ENCODE peak calls at places on chromosomes 16 and 17, in nine cellular contexts. D is spleen, R is cardiac muscle cell, P is breast epithelium, J is lower leg skin, U is sigmoid colon, G is GM23338, K is progenitor cell of endocrine pancreas, E is H9. W is an unnamed sample.

GRCh38 chr16:89697616-89698331 is 3.7 kb downstream of the SPATA2L start:
- DNase-seq in U (no peak), J (no peak), G (no peak), E (no peak), R (no peak), D (peak), K (no peak), P (no peak), W (no peak)

GRCh38 chr16:77841275-77841640 is 52.9 kb downstream of the VAT1L start:
- DNase-seq in G (no peak), R (no peak), P (no peak), U (no peak), D (no peak), E (no peak), K (no peak), J (no peak), W (no peak)

GRCh38 chr17:77129568-77130301 is 11.0 kb upstream of the SEC14L1 start:
- DNase-seq in K (no peak), D (no peak), P (no peak), J (no peak), E (no peak), U (no peak), R (no peak), G (no peak), W (no peak)

GRCh38 chr17:2266045-2266864 is 37.3 kb downstream of the SMG6 start:
- DNase-seq in U (no peak), K (no peak), P (peak), E (no peak), G (no peak), R (no peak), J (peak), D (peak), W (no peak)

GRCh38 chr17:63697341-63698286 is 2.3 kb downstream of the LIMD2 start:
- DNase-seq in G (peak), U (no peak), D (peak), P (no peak), R (no peak), K (no peak), E (peak), J (no peak), W (peak)

GRCh38 chr17:32862940-32863339 is 14.0 kb downstream of the MYO1D start:
- DNase-seq in E (no peak), K (no peak), J (no peak), P (no peak), D (no peak), R (no peak), G (no peak), U (no peak), W (no peak)

GRCh38 chr16:11107781-11108465 is 148.1 kb downstream of the SOCS1 start:
- DNase-seq in P (no peak), U (no peak), D (no peak), G (no peak), E (no peak), R (no peak), J (no peak), K (no peak), W (no peak)

GRCh38 chr17:48541574-48542113 is 3.3 kb downstream of the HOXB2 start:
- DNase-seq in R (peak), G (peak), D (no peak), E (peak), U (peak), K (no peak), J (peak), P (no peak), W (no peak)

GRCh38 chr16:66135376-66135775 is 231.1 kb upstream of the CDH5 start:
- DNase-seq in E (no peak), U (peak), K (no peak), G (no peak), P (peak), D (no peak), R (peak), J (peak), W (no peak)

GRCh38 chr17:43471801-43472200 is 12.0 kb upstream of the DHX8 start:
- DNase-seq in U (no peak), D (no peak), E (no peak), K (no peak), R (no peak), P (no peak), J (no peak), G (no peak), W (no peak)

GRCh38 chr17:73952498-73953205 is 250.8 kb upstream of the RPL38 start:
- DNase-seq in G (peak), J (no peak), E (peak), K (peak), P (no peak), U (no peak), D (peak), R (peak), W (peak)

GRCh38 chr17:604719-605118 is 109.9 kb downstream of the VPS53 start:
- DNase-seq in U (no peak), E (no peak), J (no peak), D (no peak), K (no peak), R (no peak), P (no peak), G (peak), W (peak)

GRCh38 chr17:19979917-19980770 is 2.5 kb upstream of the AKAP10 start:
- DNase-seq in K (no peak), J (no peak), E (peak), G (peak), D (peak), R (no peak), U (no peak), P (no peak), W (no peak)

GRCh38 chr16:17277981-17278381 is 192.8 kb downstream of the XYLT1 start:
- DNase-seq in P (no peak), D (no peak), J (no peak), E (peak), K (no peak), U (no peak), R (peak), G (peak), W (peak)

GRCh38 chr16:641326-642188 is at the start of gene MCRIP2:
- DNase-seq in E (peak), D (peak), K (peak), J (peak), U (peak), R (peak), G (peak), P (no peak), W (peak)

GRCh38 chr17:59427425-59427921 is 96.0 kb downstream of the YPEL2 start:
- DNase-seq in P (no peak), J (no peak), U (no peak), R (peak), G (no peak), K (no peak), D (no peak), E (no peak), W (peak)

GRCh38 chr17:14545156-14545906 is 244.4 kb downstream of the HS3ST3B1 start:
- DNase-seq in D (no peak), E (no peak), K (no peak), P (no peak), J (no peak), U (no peak), R (no peak), G (no peak), W (no peak)

GRCh38 chr17:30021708-30022317 is 80.4 kb downstream of the EFCAB5 start:
- DNase-seq in E (no peak), P (no peak), D (no peak), K (no peak), J (peak), R (peak), G (peak), U (no peak), W (peak)

GRCh38 chr17:81711814-81712467 is at the start of gene SLC25A10:
- DNase-seq in J (no peak), P (peak), E (peak), D (peak), K (peak), G (peak), R (peak), U (peak), W (peak)

GRCh38 chr17:76550712-76551615 is 11.1 kb downstream of the PRCD start:
- DNase-seq in P (peak), K (no peak), J (no peak), D (peak), U (no peak), R (no peak), E (peak), G (peak), W (no peak)

GRCh38 chr17:58371300-58371950 is 19.4 kb upstream of the SUPT4H1 start:
- DNase-seq in U (no peak), R (no peak), J (no peak), P (no peak), K (no peak), E (no peak), G (no peak), D (no peak), W (no peak)

GRCh38 chr16:76370344-76370743 is 93.1 kb downstream of the CNTNAP4 start:
- DNase-seq in U (no peak), E (peak), R (no peak), D (no peak), J (no peak), K (no peak), G (peak), P (no peak), W (no peak)

GRCh38 chr17:72219136-72219823 is 98.5 kb downstream of the SOX9 start:
- DNase-seq in G (peak), U (no peak), K (no peak), E (peak), D (no peak), J (no peak), P (no peak), R (peak), W (peak)

GRCh38 chr17:48928876-48929811 is 15.5 kb downstream of the SNF8 start:
- DNase-seq in U (no peak), R (no peak), J (no peak), G (no peak), P (no peak), D (peak), K (no peak), E (no peak), W (no peak)

GRCh38 chr17:58568050-58568830 is 53.8 kb upstream of the MTMR4 start:
- DNase-seq in K (no peak), R (no peak), D (no peak), G (peak), J (no peak), E (no peak), U (no peak), P (no peak), W (no peak)

GRCh38 chr16:30351586-30352419 is 3.3 kb downstream of the CD2BP2 start:
- DNase-seq in P (peak), G (no peak), K (no peak), U (peak), D (peak), J (no peak), R (no peak), E (no peak), W (no peak)

GRCh38 chr16:27642753-27643152 is 92.8 kb downstream of the KATNIP start:
- DNase-seq in D (no peak), U (no peak), K (no peak), E (peak), P (no peak), G (peak), J (no peak), R (no peak), W (no peak)

GRCh38 chr17:82048571-82048971 is 3.0 kb downstream of the RFNG start:
- DNase-seq in R (no peak), U (no peak), E (no peak), D (peak), G (no peak), K (no peak), J (no peak), P (no peak), W (no peak)

GRCh38 chr17:56833812-56834379 is at the start of the genes C17orf67 and DGKE:
- DNase-seq in J (peak), K (peak), R (peak), D (peak), P (peak), E (peak), U (peak), G (peak), W (peak)

GRCh38 chr17:59388070-59388556 is 56.7 kb downstream of the YPEL2 start:
- DNase-seq in P (no peak), R (no peak), E (no peak), U (no peak), J (no peak), G (no peak), K (no peak), D (no peak), W (no peak)

GRCh38 chr17:20071824-20072691 is 62.9 kb downstream of the SPECC1 start:
- DNase-seq in G (no peak), P (no peak), R (no peak), K (no peak), E (no peak), D (no peak), J (no peak), U (no peak), W (no peak)

GRCh38 chr16:79535130-79535529 is 65.4 kb downstream of the MAF start:
- DNase-seq in R (no peak), P (no peak), E (no peak), D (no peak), J (no peak), U (no peak), K (no peak), G (no peak), W (no peak)

GRCh38 chr17:5780476-5780875 is 196.2 kb upstream of the NLRP1 start:
- DNase-seq in G (no peak), J (no peak), P (no peak), U (no peak), D (no peak), R (no peak), K (no peak), E (no peak), W (no peak)

GRCh38 chr16:4106516-4106915 is 9.7 kb downstream of the ADCY9 start:
- DNase-seq in U (no peak), J (no peak), D (no peak), G (no peak), E (no peak), P (no peak), K (no peak), R (no peak), W (no peak)

GRCh38 chr17:60577147-60577925 is 22.7 kb upstream of the PPM1D start:
- DNase-seq in J (no peak), P (no peak), D (no peak), E (peak), G (peak), K (no peak), U (peak), R (no peak), W (no peak)

GRCh38 chr17:16944334-16945140 is 27.4 kb downstream of the TNFRSF13B start:
- DNase-seq in K (no peak), U (peak), E (peak), R (no peak), J (no peak), G (no peak), P (no peak), D (peak), W (no peak)

GRCh38 chr16:2071454-2072263 is 23.9 kb downstream of the TSC2 start:
- DNase-seq in J (no peak), E (no peak), R (no peak), D (no peak), K (no peak), G (no peak), U (no peak), P (no peak), W (no peak)

GRCh38 chr17:63399316-63399715 is 46.8 kb downstream of the CYB561 start:
- DNase-seq in K (no peak), D (no peak), U (no peak), G (no peak), J (no peak), E (no peak), R (no peak), P (no peak), W (no peak)

GRCh38 chr17:76082326-76083251 is 3.6 kb downstream of the ZACN start:
- DNase-seq in D (no peak), G (no peak), U (no peak), K (no peak), E (peak), P (no peak), R (peak), J (no peak), W (no peak)

GRCh38 chr16:54817432-54817831 is 113.2 kb upstream of the IRX5 start:
- DNase-seq in P (peak), R (peak), D (no peak), J (no peak), K (no peak), G (peak), U (no peak), E (peak), W (peak)

GRCh38 chr16:54817940-54818574 is 112.6 kb upstream of the IRX5 start:
- DNase-seq in E (peak), G (peak), K (no peak), D (no peak), R (peak), J (no peak), P (no peak), U (no peak), W (no peak)

GRCh38 chr16:54813778-54814177 is 116.9 kb upstream of the IRX5 start:
- DNase-seq in D (no peak), J (no peak), R (no peak), P (no peak), E (no peak), K (no peak), U (no peak), G (no peak), W (no peak)

GRCh38 chr16:54815177-54815576 is 115.5 kb upstream of the IRX5 start:
- DNase-seq in E (no peak), R (no peak), P (no peak), U (no peak), G (no peak), K (no peak), J (no peak), D (no peak), W (no peak)

GRCh38 chr16:54816471-54816870 is 114.2 kb upstream of the IRX5 start:
- DNase-seq in J (no peak), G (no peak), U (no peak), D (no peak), R (no peak), K (no peak), E (no peak), P (no peak), W (no peak)
- TF ChIP-seq CTCF in J (no peak), G (no peak), U (no peak), D (no peak), R (no peak), K (no peak), E (no peak), P (no peak), W (no peak)

DNA sequence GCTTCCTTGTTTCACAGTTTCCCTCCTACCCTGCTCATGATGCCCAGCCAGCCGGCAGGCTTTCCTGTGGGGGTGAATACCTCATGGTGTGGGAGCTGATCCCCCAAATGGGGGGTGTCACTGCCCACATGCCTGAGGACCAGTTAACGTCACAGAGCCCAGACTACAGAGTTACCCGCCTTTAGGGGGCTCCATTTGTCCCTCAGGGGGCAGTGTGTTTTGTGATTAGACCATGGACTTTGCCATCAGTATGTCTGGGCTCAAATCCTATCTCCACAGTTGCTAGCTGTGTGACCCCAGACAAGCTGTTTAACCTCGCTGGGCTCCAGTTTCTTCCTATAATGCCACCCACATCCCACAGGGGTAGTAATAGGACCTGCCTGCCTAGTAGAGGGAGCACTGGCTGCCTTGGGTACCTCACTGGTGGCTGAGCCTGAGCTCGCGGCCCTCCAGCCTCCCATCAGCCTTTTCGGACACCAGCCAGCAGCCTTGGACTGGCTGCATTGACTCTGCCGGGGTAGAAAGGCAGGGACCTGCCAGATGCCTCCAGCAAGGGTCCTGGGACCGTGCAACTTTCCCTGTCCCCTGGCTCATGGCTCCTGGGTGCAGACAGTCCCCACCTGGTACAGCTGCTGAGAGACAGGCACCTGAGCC is 87.5 kb upstream of the GSE1 start:
- DNase-seq in D (no peak), J (no peak), P (no peak), U (no peak), E (no peak), G (no peak), K (no peak), R (no peak), W (no peak)
- TF ChIP-seq CTCF in D (no peak), J (no peak), P (no peak), U (no peak), E (no peak), G (no peak), K (no peak), R (no peak), W (no peak)

GRCh38 chr16:22014271-22014873 is 6.5 kb downstream of the MOSMO start:
- DNase-seq in E (no peak), G (no peak), K (no peak), R (no peak), P (no peak), J (no peak), D (no peak), U (no peak), W (no peak)

GRCh38 chr16:22022151-22022550 is 14.2 kb downstream of the MOSMO start:
- DNase-seq in D (no peak), J (no peak), E (no peak), P (no peak), G (no peak), R (no peak), U (no peak), K (no peak), W (no peak)

GRCh38 chr16:22016927-22017326 is 9.0 kb downstream of the MOSMO start:
- DNase-seq in J (no peak), E (no peak), G (no peak), D (no peak), K (no peak), U (no peak), R (no peak), P (no peak), W (no peak)

GRCh38 chr16:22023505-22023904 is 15.6 kb downstream of the MOSMO start:
- DNase-seq in R (no peak), D (no peak), K (no peak), J (no peak), G (peak), U (no peak), E (no peak), P (no peak), W (no peak)

GRCh38 chr16:22018559-22018958 is 10.6 kb downstream of the MOSMO start:
- DNase-seq in K (no peak), G (no peak), R (no peak), J (no peak), U (no peak), P (no peak), D (no peak), E (no peak), W (no peak)
- TF ChIP-seq CTCF in K (no peak), G (no peak), R (no peak), J (no peak), U (no peak), P (no peak), D (no peak), E (no peak), W (no peak)

GRCh38 chr16:68022278-68022727 is 729 bp downstream of the DDX28 start:
- DNase-seq in G (no peak), D (no peak), R (no peak), K (peak), J (no peak), E (no peak), U (no peak), P (no peak), W (peak)

GRCh38 chr16:68019167-68019680 is 3.5 kb upstream of the DPEP2NB start:
- DNase-seq in U (no peak), K (no peak), J (no peak), P (no peak), G (no peak), E (no peak), R (no peak), D (no peak), W (no peak)

GRCh38 chr16:68021490-68021889 is 1.5 kb downstream of the DDX28 start:
- DNase-seq in R (no peak), K (no peak), U (no peak), P (no peak), D (no peak), J (no peak), E (no peak), G (no peak), W (no peak)

GRCh38 chr16:68022728-68023537 is at the start of the genes DDX28 and DUS2:
- DNase-seq in E (peak), U (peak), G (peak), R (peak), K (peak), J (peak), D (peak), P (peak), W (peak)
- TF ChIP-seq CTCF in E (peak), U (no peak), G (no peak), R (no peak), K (peak), J (no peak), D (no peak), P (no peak), W (no peak)

W was measured in endothelial cell.